ENCODE peak calls at places on chromosomes 5 and 9, in ten cellular contexts. F, I, H, D, Z, K, V, S, U and C are unnamed samples. For H3K9me3, the result is how much of the 10 kb centered on the place peaks cover.

GRCh38 chr9:4743131-4743875 is 2.3 kb upstream of the AK3 start:
- DNase-seq in F (no peak), I (no peak), H (no peak), D (no peak), Z (no peak), K (no peak), V (no peak), S (no peak), U (no peak), C (no peak)

GRCh38 chr5:154110054-154110453 is 71.3 kb downstream of the MFAP3 start:
- DNase-seq in F (no peak), I (no peak), H (no peak), D (no peak), Z (no peak), K (no peak), V (no peak), S (no peak), U (no peak), C (no peak)

GRCh38 chr9:129740666-129741464 is 12.0 kb downstream of the PTGES start:
- DNase-seq in F (no peak), I (no peak), H (no peak), D (no peak), Z (no peak), K (no peak), V (no peak), S (no peak), U (no peak), C (no peak)

GRCh38 chr5:140567136-140567818 is 2.6 kb downstream of the SLC35A4 start:
- DNase-seq in F (no peak), I (no peak), H (no peak), D (no peak), Z (no peak), K (no peak), V (no peak), S (no peak), U (no peak), C (no peak)

GRCh38 chr9:89418882-89419641 is 78.9 kb downstream of the SEMA4D start:
- DNase-seq in F (no peak), I (no peak), H (peak), D (no peak), Z (no peak), K (no peak), V (no peak), S (no peak), U (no peak), C (peak)

GRCh38 chr9:4615251-4615650 is 46.8 kb upstream of the PLPP6 start:
- DNase-seq in F (no peak), I (no peak), H (no peak), D (no peak), Z (no peak), K (no peak), V (no peak), S (no peak), U (no peak), C (no peak)

GRCh38 chr5:38382898-38383297 is 124.5 kb downstream of the EGFLAM start:
- DNase-seq in F (peak), I (peak), H (peak), D (peak), Z (peak), K (peak), V (peak), S (peak), U (peak), C (peak)

GRCh38 chr5:17024686-17025180 is 88.6 kb upstream of the MYO10 start:
- DNase-seq in F (peak), I (no peak), H (no peak), D (no peak), Z (no peak), K (peak), V (no peak), S (no peak), U (no peak), C (no peak)

GRCh38 chr5:53944981-53945380 is 365.4 kb downstream of the ARL15 start:
- DNase-seq in F (peak), I (no peak), H (no peak), D (no peak), Z (no peak), K (no peak), V (peak), S (no peak), U (no peak), C (no peak)

GRCh38 chr9:78666818-78667429 is 370.0 kb downstream of the PSAT1 start:
- DNase-seq in F (no peak), I (no peak), H (no peak), D (no peak), Z (no peak), K (no peak), V (no peak), S (no peak), U (no peak), C (no peak)

GRCh38 chr5:143717400-143717799 is 94.6 kb upstream of the HMHB1 start:
- DNase-seq in F (peak), I (no peak), H (no peak), D (no peak), Z (no peak), K (no peak), V (no peak), S (no peak), U (no peak), C (no peak)

GRCh38 chr9:137311171-137311970 is 9.3 kb upstream of the NRARP start:
- DNase-seq in F (no peak), I (no peak), H (peak), D (peak), Z (peak), K (peak), V (no peak), S (no peak), U (peak), C (peak)

GRCh38 chr9:1173211-1173610 is 123.1 kb downstream of the DMRT2 start:
- DNase-seq in F (no peak), I (no peak), H (peak), D (no peak), Z (no peak), K (no peak), V (peak), S (no peak), U (no peak), C (no peak)

GRCh38 chr5:66315784-66316183 is 171.7 kb downstream of the SREK1 start:
- DNase-seq in F (no peak), I (no peak), H (no peak), D (no peak), Z (no peak), K (no peak), V (no peak), S (no peak), U (no peak), C (no peak)

GRCh38 chr9:17520264-17521058 is 58.4 kb upstream of the SH3GL2 start:
- DNase-seq in F (no peak), I (no peak), H (no peak), D (no peak), Z (no peak), K (no peak), V (no peak), S (no peak), U (no peak), C (no peak)

GRCh38 chr9:126491256-126491879 is 122.4 kb upstream of the LMX1B start:
- DNase-seq in F (peak), I (no peak), H (peak), D (no peak), Z (no peak), K (peak), V (peak), S (no peak), U (no peak), C (peak)

GRCh38 chr5:53479656-53480473 is 564 bp upstream of the FST start:
- DNase-seq in F (no peak), I (peak), H (peak), D (no peak), Z (no peak), K (peak), V (peak), S (no peak), U (peak), C (peak)

DNA sequence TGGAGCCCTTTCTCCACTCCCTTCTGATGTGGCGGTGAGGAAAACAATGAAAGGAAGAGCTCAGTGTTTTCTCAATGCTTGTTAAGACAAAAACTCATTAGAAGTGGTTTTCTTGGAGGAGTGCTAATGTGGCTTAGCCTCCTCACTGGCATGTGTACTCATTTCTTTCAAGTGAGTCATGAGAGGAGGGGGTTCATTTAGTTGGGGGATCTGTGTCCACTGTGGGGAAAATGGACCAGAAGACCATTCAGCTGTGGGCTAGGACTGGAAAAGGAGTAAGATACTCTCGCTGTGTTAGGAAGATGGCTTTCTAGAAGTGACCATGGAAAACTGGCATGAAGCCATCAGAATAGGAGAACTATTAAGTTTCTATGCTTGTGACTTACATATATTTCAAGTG is 23.5 kb downstream of the KLF9 start:
- DNase-seq in F (peak), I (no peak), H (no peak), D (no peak), Z (no peak), K (no peak), V (no peak), S (no peak), U (no peak), C (no peak)
- H3K9me3 ChIP-seq in F (under half), I (under half), H (under half), D (under half), Z (under half), K (under half), V (under half), S (under half), U (under half), C (under half)

GRCh38 chr9:109118802-109119438 is 827 bp downstream of the TMEM245 start:
- DNase-seq in F (peak), I (peak), H (no peak), D (no peak), Z (no peak), K (no peak), V (peak), S (no peak), U (peak), C (no peak)

GRCh38 chr9:109115931-109116541 is 3.7 kb downstream of the TMEM245 start:
- DNase-seq in F (no peak), I (peak), H (no peak), D (no peak), Z (no peak), K (no peak), V (no peak), S (no peak), U (no peak), C (no peak)

GRCh38 chr9:109120204-109120789 is 550 bp upstream of the TMEM245 start:
- DNase-seq in F (no peak), I (no peak), H (no peak), D (no peak), Z (no peak), K (no peak), V (no peak), S (no peak), U (no peak), C (no peak)

GRCh38 chr9:109119439-109120203 is at the start of gene TMEM245:
- DNase-seq in F (peak), I (peak), H (peak), D (peak), Z (peak), K (peak), V (peak), S (peak), U (peak), C (peak)

DNA sequence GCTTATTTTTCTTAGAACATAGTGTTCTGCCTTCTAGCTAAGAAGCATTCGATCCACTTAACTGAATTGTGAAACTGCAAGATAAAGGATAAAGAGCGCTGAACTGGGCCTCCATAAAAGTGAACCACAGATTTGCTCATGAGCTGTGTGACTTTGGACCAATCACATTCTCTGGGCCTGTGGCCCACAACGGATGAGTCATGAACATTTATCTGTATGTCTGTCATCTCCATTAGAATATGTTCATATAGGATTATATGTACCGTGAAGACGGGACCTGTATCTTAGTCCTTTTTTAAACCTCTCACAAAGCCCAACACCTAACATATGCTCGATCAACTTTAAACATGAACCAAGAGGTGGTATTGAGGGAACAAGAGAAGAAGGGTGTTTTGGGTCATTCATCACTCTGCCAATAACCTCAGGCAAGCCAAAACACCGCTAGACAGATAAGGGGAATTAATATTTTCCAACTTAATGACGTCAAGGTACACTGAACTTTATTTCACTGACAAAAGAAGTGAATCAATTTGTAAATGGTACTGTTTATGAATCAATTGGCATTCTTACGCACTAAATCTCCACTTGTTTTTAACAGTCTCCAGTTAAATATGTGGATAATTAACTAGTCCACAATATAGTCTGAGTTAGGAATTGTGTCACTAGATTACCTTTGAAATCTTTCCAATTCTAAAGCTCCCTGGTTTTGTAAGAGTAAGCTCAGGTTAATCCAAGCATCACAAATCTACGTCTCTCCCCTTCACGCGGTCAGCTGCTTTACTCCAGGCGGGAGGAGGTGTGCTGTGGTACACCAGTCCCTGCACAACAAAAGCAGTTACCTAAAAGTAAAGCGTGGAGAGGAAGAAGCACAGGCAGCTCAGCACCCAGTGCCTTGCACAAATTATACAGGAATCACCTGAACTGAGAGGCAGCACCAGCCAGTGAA is 1.6 kb downstream of the TMEM245 start:
- DNase-seq in F (peak), I (no peak), H (peak), D (no peak), Z (no peak), K (no peak), V (peak), S (no peak), U (no peak), C (no peak)
- TF ChIP-seq POLR2AphosphoS5 in F (no peak), I (peak), H (no peak), D (no peak), Z (no peak), K (no peak), V (no peak), S (no peak), U (no peak), C (no peak)

DNA sequence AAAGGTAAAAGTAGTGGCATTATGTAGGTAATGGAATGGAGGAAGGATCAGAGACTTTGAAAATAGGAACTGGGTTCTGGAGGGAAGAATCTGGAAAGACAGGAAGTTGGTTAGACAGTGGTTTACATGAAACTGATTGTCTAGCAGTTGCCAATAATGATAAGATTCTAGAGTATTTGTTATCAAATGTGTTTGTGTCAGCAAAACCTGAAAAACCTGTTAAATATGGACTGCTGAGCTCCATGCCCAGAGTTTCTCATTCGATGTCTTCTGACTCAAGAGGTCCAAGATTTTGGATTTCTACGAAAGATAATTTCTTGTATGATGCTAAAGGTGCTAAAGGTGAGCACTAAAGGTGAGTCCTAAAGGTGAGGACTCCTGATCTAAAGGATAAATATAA is 515.0 kb upstream of the TUSC1 start:
- DNase-seq in F (no peak), I (no peak), H (no peak), D (no peak), Z (no peak), K (no peak), V (no peak), S (no peak), U (no peak), C (no peak)
- H3K9me3 ChIP-seq in F (under half), I (under half), H (under half), D (under half), Z (under half), K (under half), V (half or more), S (under half), U (under half), C (under half)

GRCh38 chr5:161096591-161096990 is 244.6 kb upstream of the ATP10B start:
- DNase-seq in F (no peak), I (no peak), H (no peak), D (no peak), Z (no peak), K (no peak), V (no peak), S (no peak), U (no peak), C (no peak)

GRCh38 chr5:161098516-161098915 is 246.5 kb upstream of the ATP10B start:
- DNase-seq in F (no peak), I (no peak), H (no peak), D (no peak), Z (no peak), K (no peak), V (no peak), S (no peak), U (no peak), C (no peak)

GRCh38 chr5:161096006-161096405 is 244.0 kb upstream of the ATP10B start:
- DNase-seq in F (no peak), I (no peak), H (no peak), D (no peak), Z (no peak), K (no peak), V (peak), S (no peak), U (no peak), C (no peak)

GRCh38 chr5:161093105-161093504 is 241.1 kb upstream of the ATP10B start:
- DNase-seq in F (no peak), I (no peak), H (no peak), D (no peak), Z (no peak), K (no peak), V (no peak), S (no peak), U (no peak), C (peak)

DNA sequence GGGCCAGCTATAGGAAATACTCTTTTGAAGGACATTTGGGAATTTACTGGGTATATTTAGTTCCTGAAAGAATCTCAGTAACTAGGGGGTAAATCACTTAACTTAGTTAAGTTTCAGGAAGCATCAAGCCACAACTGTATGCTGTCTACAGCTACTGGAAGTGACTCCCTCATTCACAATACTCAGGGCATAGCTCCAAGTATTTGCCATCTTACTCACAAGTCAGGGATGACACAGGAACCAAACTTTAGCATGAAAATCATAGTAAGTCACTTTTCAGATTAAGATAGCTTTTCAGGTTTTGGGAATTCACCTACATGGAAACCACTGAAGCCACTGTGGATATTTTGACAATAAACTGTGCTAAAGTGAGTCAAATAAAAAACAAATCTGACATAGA is 242.4 kb upstream of the ATP10B start:
- DNase-seq in F (no peak), I (no peak), H (no peak), D (no peak), Z (no peak), K (no peak), V (no peak), S (no peak), U (no peak), C (no peak)
- TF ChIP-seq POLR2AphosphoS5 in F (no peak), I (no peak), H (no peak), D (no peak), Z (no peak), K (no peak), V (no peak), S (no peak), U (no peak), C (no peak)

GRCh38 chr9:112997236-112997941 is 14.6 kb downstream of the ZNF883 start:
- DNase-seq in F (no peak), I (no peak), H (no peak), D (no peak), Z (no peak), K (no peak), V (no peak), S (no peak), U (no peak), C (no peak)
- H3K9me3 ChIP-seq in F (under half), I (under half), H (half or more), D (under half), Z (half or more), K (under half), V (half or more), S (under half), U (half or more), C (half or more)